ENCODE peak calls at places on chromosomes 13 and 19, in five cellular contexts. U, H, N, I and Y are unnamed samples. For H3K4me1, the result is how much of the 10 kb centered on the place peaks cover.

GRCh38 chr19:30249911-30250310 is 122.3 kb upstream of the ZNF536 start:
- DNase-seq in U (no peak), H (no peak), N (no peak), I (no peak), Y (no peak)

GRCh38 chr13:76505437-76505836 is 380.8 kb downstream of the KCTD12 start:
- DNase-seq in U (no peak), H (no peak), N (no peak), I (no peak), Y (no peak)

GRCh38 chr19:12939292-12939606 is 840 bp downstream of the CALR start:
- DNase-seq in U (peak), H (no peak), N (no peak), I (no peak), Y (no peak)

GRCh38 chr13:19239114-19239860 is 57.7 kb upstream of the TUBA3C start:
- DNase-seq in U (no peak), H (no peak), N (no peak), I (no peak), Y (no peak)

GRCh38 chr19:47660435-47660832 is 51.5 kb downstream of the BICRA start:
- DNase-seq in U (no peak), H (no peak), N (no peak), I (no peak), Y (peak)

GRCh38 chr13:111397202-111397880 is 76.9 kb downstream of the TEX29 start:
- DNase-seq in U (no peak), H (no peak), N (no peak), I (no peak), Y (no peak)

GRCh38 chr13:104678161-104678560 is 1611.9 kb upstream of the SLC10A2 start:
- DNase-seq in U (no peak), H (no peak), N (no peak), I (no peak), Y (no peak)

GRCh38 chr13:23480324-23480723 is 46.8 kb upstream of the SACS start:
- DNase-seq in U (no peak), H (no peak), N (no peak), I (no peak), Y (no peak)

GRCh38 chr19:56089344-56089743 is 31.8 kb downstream of the ZNF787 start:
- DNase-seq in U (no peak), H (no peak), N (no peak), I (no peak), Y (no peak)

GRCh38 chr19:50718255-50719118 is 1.1 kb downstream of the SHANK1 start:
- DNase-seq in U (no peak), H (no peak), N (no peak), I (no peak), Y (no peak)

GRCh38 chr13:53254495-53254894 is 225.9 kb downstream of the OLFM4 start:
- DNase-seq in U (no peak), H (no peak), N (no peak), I (no peak), Y (peak)

GRCh38 chr13:106917673-106918652 is 350.0 kb upstream of the ARGLU1 start:
- DNase-seq in U (peak), H (peak), N (peak), I (peak), Y (peak)

GRCh38 chr19:18160792-18161690 is 8.1 kb downstream of the PIK3R2 start:
- DNase-seq in U (peak), H (peak), N (peak), I (peak), Y (no peak)

GRCh38 chr19:7783991-7784421 is 21.0 kb downstream of the CLEC4M start:
- DNase-seq in U (peak), H (no peak), N (no peak), I (no peak), Y (peak)

GRCh38 chr19:6734096-6734696 is 3.2 kb downstream of the GPR108 start:
- DNase-seq in U (no peak), H (no peak), N (no peak), I (no peak), Y (no peak)

GRCh38 chr19:2431318-2432055 is 4.1 kb upstream of the TIMM13 start:
- DNase-seq in U (no peak), H (no peak), N (no peak), I (no peak), Y (no peak)

GRCh38 chr13:91544723-91545122 is 146.3 kb downstream of the GPC5 start:
- DNase-seq in U (no peak), H (no peak), N (no peak), I (no peak), Y (no peak)

GRCh38 chr13:48493076-48493765 is 39.7 kb downstream of the RCBTB2 start:
- DNase-seq in U (no peak), H (no peak), N (no peak), I (no peak), Y (no peak)

GRCh38 chr13:97226013-97226412 is 3.9 kb downstream of the MBNL2 start:
- DNase-seq in U (no peak), H (no peak), N (no peak), I (peak), Y (no peak)

GRCh38 chr19:50273821-50274220 is 55.4 kb downstream of the KCNC3 start:
- DNase-seq in U (no peak), H (no peak), N (no peak), I (no peak), Y (no peak)

GRCh38 chr19:51473009-51473707 is 5.2 kb upstream of the CEACAM18 start:
- DNase-seq in U (peak), H (peak), N (peak), I (peak), Y (peak)

GRCh38 chr13:60591348-60591747 is 194.3 kb downstream of the TDRD3 start:
- DNase-seq in U (no peak), H (no peak), N (no peak), I (no peak), Y (no peak)

GRCh38 chr13:92315265-92315664 is 911.3 kb upstream of the GPC6 start:
- DNase-seq in U (peak), H (no peak), N (no peak), I (no peak), Y (no peak)

GRCh38 chr13:43805071-43805468 is 18.3 kb upstream of the ENOX1 start:
- DNase-seq in U (peak), H (no peak), N (no peak), I (no peak), Y (no peak)

GRCh38 chr13:46850214-46850613 is 46.6 kb downstream of the HTR2A start:
- DNase-seq in U (no peak), H (no peak), N (no peak), I (no peak), Y (no peak)

GRCh38 chr13:30037766-30038165 is 187.3 kb upstream of the UBL3 start:
- DNase-seq in U (peak), H (no peak), N (no peak), I (no peak), Y (no peak)
- TF ChIP-seq CTCF in U (no peak), H (no peak), N (no peak), I (no peak), Y (no peak)

GRCh38 chr19:45095496-45096413 is 2.8 kb downstream of the PPP1R37 start:
- DNase-seq in U (no peak), H (no peak), N (no peak), I (no peak), Y (no peak)

GRCh38 chr19:45092747-45093678 is at the start of gene PPP1R37:
- DNase-seq in U (peak), H (peak), N (peak), I (peak), Y (peak)

GRCh38 chr19:45096700-45097099 is 3.7 kb downstream of the PPP1R37 start:
- DNase-seq in U (no peak), H (no peak), N (no peak), I (no peak), Y (no peak)

GRCh38 chr19:45094158-45094557 is 1.2 kb downstream of the PPP1R37 start:
- DNase-seq in U (no peak), H (no peak), N (no peak), I (no peak), Y (no peak)

GRCh38 chr19:45094707-45095106 is 1.7 kb downstream of the PPP1R37 start:
- DNase-seq in U (no peak), H (no peak), N (no peak), I (no peak), Y (no peak)
- H3K4me1 ChIP-seq in U (under half), H (under half), N (half or more), I (half or more), Y (under half)

GRCh38 chr19:10839071-10840050 is 3.3 kb upstream of the TMED1 start:
- DNase-seq in U (no peak), H (no peak), N (no peak), I (peak), Y (no peak)
- H3K4me3 ChIP-seq in U (no peak), H (no peak), N (no peak), I (no peak), Y (no peak)

DNA sequence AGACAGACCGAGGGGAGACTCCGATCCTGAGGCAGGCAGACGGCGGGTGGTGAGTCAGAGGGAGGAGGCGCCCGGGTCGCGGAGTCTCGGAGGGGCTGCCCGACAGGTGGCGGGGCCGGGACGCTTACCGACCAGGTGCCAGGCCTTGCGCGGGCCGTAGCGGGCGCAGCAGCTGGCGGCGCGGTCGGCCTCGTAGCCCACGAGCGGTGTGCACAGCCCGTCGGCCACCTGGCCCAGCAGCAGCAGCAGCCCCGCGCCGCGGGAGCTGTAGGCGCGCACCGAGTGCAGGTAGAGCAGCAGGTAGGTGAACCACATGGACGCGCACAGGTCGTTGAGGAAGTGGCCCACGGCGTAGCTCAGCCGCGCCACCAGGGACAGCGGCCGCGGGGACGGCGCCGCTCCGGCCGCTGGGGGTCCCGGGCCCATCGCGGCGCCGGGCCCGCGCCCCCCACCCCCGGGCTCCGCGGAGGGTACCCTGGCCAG is 367 bp downstream of the MFSD12 start:
- DNase-seq in U (no peak), H (no peak), N (no peak), I (peak), Y (no peak)
- TF ChIP-seq CTCF in U (no peak), H (no peak), N (peak), I (peak), Y (peak)

GRCh38 chr19:42284641-42285341 is 15.7 kb downstream of the CIC start:
- DNase-seq in U (no peak), H (no peak), N (no peak), I (peak), Y (no peak)
- H3K4me1 ChIP-seq in U (under half), H (under half), N (half or more), I (half or more), Y (under half)

GRCh38 chr13:81304121-81304659 is 963.3 kb upstream of the SPRY2 start:
- DNase-seq in U (no peak), H (no peak), N (no peak), I (no peak), Y (no peak)

GRCh38 chr13:81302125-81302524 is 961.2 kb upstream of the SPRY2 start:
- DNase-seq in U (no peak), H (no peak), N (no peak), I (no peak), Y (no peak)

GRCh38 chr13:81305928-81306327 is 965.0 kb upstream of the SPRY2 start:
- DNase-seq in U (no peak), H (no peak), N (no peak), I (no peak), Y (no peak)

GRCh38 chr13:81302677-81303076 is 961.8 kb upstream of the SPRY2 start:
- DNase-seq in U (no peak), H (no peak), N (no peak), I (no peak), Y (no peak)
- H3K4me3 ChIP-seq in U (no peak), H (no peak), N (no peak), I (no peak), Y (no peak)

GRCh38 chr19:36014029-36014924 is at the start of gene ALKBH6:
- DNase-seq in U (peak), H (peak), N (peak), I (peak), Y (peak)
- TF ChIP-seq CTCF in U (no peak), H (no peak), N (no peak), I (no peak), Y (no peak)

GRCh38 chr19:35095667-35096368 is 19.8 kb upstream of the FXYD3 start:
- DNase-seq in U (no peak), H (peak), N (no peak), I (no peak), Y (no peak)

GRCh38 chr19:35100588-35101533 is 14.8 kb upstream of the FXYD3 start:
- DNase-seq in U (no peak), H (no peak), N (no peak), I (no peak), Y (no peak)

GRCh38 chr19:35098413-35099049 is 17.1 kb upstream of the FXYD3 start:
- DNase-seq in U (no peak), H (peak), N (peak), I (peak), Y (no peak)

GRCh38 chr19:35099155-35099896 is 16.3 kb upstream of the FXYD3 start:
- DNase-seq in U (no peak), H (no peak), N (no peak), I (no peak), Y (no peak)

DNA sequence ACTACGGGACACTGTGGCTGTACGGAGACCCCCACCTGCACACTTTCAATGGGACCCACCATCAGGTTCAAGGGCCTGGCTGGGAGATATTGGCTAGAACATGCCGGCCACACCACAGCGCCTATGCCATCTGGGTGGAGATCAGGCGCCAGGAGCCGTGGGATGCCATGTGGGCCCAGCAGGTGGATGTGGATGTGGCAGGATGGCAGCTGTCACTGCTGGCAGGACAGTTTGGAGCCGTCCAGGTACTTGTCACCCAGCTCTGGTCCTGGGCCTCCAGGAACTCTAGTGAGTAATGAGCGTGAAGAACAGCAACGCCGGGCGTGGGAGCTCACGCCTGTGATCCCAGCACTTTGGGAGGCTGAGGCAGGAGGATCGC is 15.7 kb upstream of the FXYD3 start:
- DNase-seq in U (no peak), H (no peak), N (no peak), I (no peak), Y (no peak)
- H3K4me1 ChIP-seq in U (under half), H (under half), N (under half), I (under half), Y (under half)